ENCODE peak calls at places on chromosomes 1 and 21, in ten cellular contexts. L, V, M, D, C, Q, J, E, B and W are unnamed samples. For H3K9me3, the result is how much of the 10 kb centered on the place peaks cover.

GRCh38 chr1:71106658-71107322 is 26.0 kb upstream of the ZRANB2 start:
- DNase-seq in L (no peak), V (no peak), M (no peak), D (no peak), C (no peak), Q (no peak), J (no peak), E (no peak), B (no peak), W (no peak)

GRCh38 chr1:60916926-60917325 is 165.4 kb upstream of the NFIA start:
- DNase-seq in L (no peak), V (no peak), M (no peak), D (no peak), C (no peak), Q (no peak), J (no peak), E (no peak), B (no peak), W (no peak)

GRCh38 chr1:90387825-90388224 is 329.3 kb downstream of the BARHL2 start:
- DNase-seq in L (no peak), V (no peak), M (no peak), D (no peak), C (no peak), Q (no peak), J (no peak), E (no peak), B (no peak), W (no peak)

GRCh38 chr1:192232859-192233417 is 74.7 kb downstream of the RGS18 start:
- DNase-seq in L (no peak), V (no peak), M (no peak), D (no peak), C (no peak), Q (no peak), J (no peak), E (no peak), B (no peak), W (no peak)

GRCh38 chr1:11341881-11342552 is 69.0 kb downstream of the UBIAD1 start:
- DNase-seq in L (no peak), V (no peak), M (no peak), D (no peak), C (no peak), Q (no peak), J (no peak), E (no peak), B (no peak), W (no peak)

GRCh38 chr1:246302251-246302625 is 204.8 kb downstream of the SMYD3 start:
- DNase-seq in L (no peak), V (no peak), M (no peak), D (no peak), C (no peak), Q (no peak), J (no peak), E (no peak), B (no peak), W (no peak)

GRCh38 chr1:171788696-171789095 is 7.2 kb downstream of the METTL13 start:
- DNase-seq in L (no peak), V (no peak), M (no peak), D (no peak), C (no peak), Q (no peak), J (peak), E (peak), B (no peak), W (no peak)

GRCh38 chr1:36327421-36328087 is 4.1 kb upstream of the EVA1B start:
- DNase-seq in L (no peak), V (peak), M (no peak), D (no peak), C (no peak), Q (no peak), J (no peak), E (no peak), B (no peak), W (no peak)

GRCh38 chr21:32562426-32562825 is 22.9 kb downstream of the TCP10L start:
- DNase-seq in L (no peak), V (no peak), M (peak), D (no peak), C (no peak), Q (peak), J (no peak), E (no peak), B (no peak), W (peak)

GRCh38 chr1:6447818-6448748 is 17.9 kb downstream of the TNFRSF25 start:
- DNase-seq in L (peak), V (peak), M (peak), D (no peak), C (no peak), Q (no peak), J (no peak), E (no peak), B (peak), W (peak)

GRCh38 chr21:42677339-42678117 is 24.1 kb downstream of the PDE9A start:
- DNase-seq in L (no peak), V (peak), M (no peak), D (no peak), C (no peak), Q (peak), J (no peak), E (no peak), B (peak), W (no peak)

GRCh38 chr1:4613606-4614370 is 40.6 kb upstream of the AJAP1 start:
- DNase-seq in L (no peak), V (peak), M (no peak), D (no peak), C (no peak), Q (no peak), J (no peak), E (no peak), B (no peak), W (no peak)

GRCh38 chr1:4612991-4613390 is 41.4 kb upstream of the AJAP1 start:
- DNase-seq in L (no peak), V (no peak), M (no peak), D (no peak), C (no peak), Q (no peak), J (no peak), E (no peak), B (no peak), W (no peak)

GRCh38 chr1:4615138-4615470 is 39.3 kb upstream of the AJAP1 start:
- DNase-seq in L (no peak), V (no peak), M (no peak), D (no peak), C (no peak), Q (no peak), J (no peak), E (no peak), B (no peak), W (no peak)

GRCh38 chr1:4615501-4615900 is 38.9 kb upstream of the AJAP1 start:
- DNase-seq in L (no peak), V (peak), M (no peak), D (no peak), C (no peak), Q (no peak), J (no peak), E (no peak), B (no peak), W (no peak)

GRCh38 chr1:4614371-4615137 is 39.9 kb upstream of the AJAP1 start:
- DNase-seq in L (no peak), V (no peak), M (no peak), D (no peak), C (no peak), Q (no peak), J (no peak), E (no peak), B (no peak), W (no peak)
- H3K9me3 ChIP-seq in L (under half), V (under half), M (under half), D (under half), C (under half), Q (under half), J (under half), E (under half), B (under half), W (under half)

GRCh38 chr1:49293016-49293415 is 516.3 kb upstream of the BEND5 start:
- DNase-seq in L (no peak), V (no peak), M (no peak), D (no peak), C (no peak), Q (no peak), J (no peak), E (no peak), B (no peak), W (no peak)

GRCh38 chr1:49298304-49298703 is 521.6 kb upstream of the BEND5 start:
- DNase-seq in L (no peak), V (peak), M (peak), D (no peak), C (peak), Q (no peak), J (no peak), E (peak), B (no peak), W (no peak)

GRCh38 chr1:49297783-49298182 is 521.1 kb upstream of the BEND5 start:
- DNase-seq in L (no peak), V (peak), M (peak), D (no peak), C (no peak), Q (no peak), J (no peak), E (no peak), B (no peak), W (no peak)

GRCh38 chr1:49294539-49294938 is 517.8 kb upstream of the BEND5 start:
- DNase-seq in L (no peak), V (no peak), M (no peak), D (no peak), C (no peak), Q (no peak), J (no peak), E (no peak), B (no peak), W (no peak)
- H3K9me3 ChIP-seq in L (under half), V (under half), M (half or more), D (under half), C (under half), Q (under half), J (under half), E (under half), B (under half), W (under half)

GRCh38 chr1:73331726-73332125 is 866.2 kb downstream of the LRRIQ3 start:
- DNase-seq in L (no peak), V (no peak), M (no peak), D (no peak), C (no peak), Q (no peak), J (no peak), E (no peak), B (no peak), W (no peak)

GRCh38 chr1:73327180-73327793 is 870.7 kb downstream of the LRRIQ3 start:
- DNase-seq in L (no peak), V (no peak), M (peak), D (no peak), C (no peak), Q (no peak), J (no peak), E (no peak), B (no peak), W (no peak)

GRCh38 chr1:73327998-73328397 is 870.0 kb downstream of the LRRIQ3 start:
- DNase-seq in L (no peak), V (no peak), M (no peak), D (no peak), C (no peak), Q (no peak), J (no peak), E (no peak), B (no peak), W (no peak)

GRCh38 chr1:73326663-73327062 is 871.3 kb downstream of the LRRIQ3 start:
- DNase-seq in L (no peak), V (no peak), M (no peak), D (no peak), C (no peak), Q (no peak), J (no peak), E (no peak), B (no peak), W (no peak)
- H3K9me3 ChIP-seq in L (under half), V (under half), M (under half), D (under half), C (under half), Q (under half), J (under half), E (under half), B (under half), W (under half)

DNA sequence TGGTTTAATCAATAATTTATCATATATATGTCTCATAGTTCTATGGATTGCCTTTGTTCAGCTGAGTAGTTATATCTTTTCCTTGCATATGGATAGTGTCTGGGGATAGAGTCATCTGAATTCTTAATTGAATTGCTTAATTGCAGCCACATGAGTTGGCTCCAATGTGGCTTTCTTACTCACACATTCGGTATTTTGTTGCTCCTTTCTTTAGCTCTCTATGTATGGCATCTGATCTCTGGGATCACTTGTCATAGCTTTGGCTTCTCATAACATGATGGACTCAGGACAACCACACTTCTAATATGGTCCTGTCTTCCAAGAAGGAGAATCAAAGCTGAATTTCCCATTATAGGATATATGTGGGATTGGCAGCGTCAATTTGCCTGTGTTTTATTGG is 716.2 kb downstream of the NCAM2 start:
- DNase-seq in L (no peak), V (no peak), M (no peak), D (no peak), C (no peak), Q (no peak), J (no peak), E (no peak), B (no peak), W (no peak)
- H3K9me3 ChIP-seq in L (under half), V (under half), M (under half), D (under half), C (under half), Q (under half), J (under half), E (under half), B (under half), W (under half)

GRCh38 chr1:227809026-227809425 is 6.4 kb upstream of the PRSS38 start:
- DNase-seq in L (no peak), V (no peak), M (no peak), D (no peak), C (no peak), Q (no peak), J (no peak), E (no peak), B (no peak), W (no peak)

GRCh38 chr1:227803933-227804332 is 11.5 kb upstream of the PRSS38 start:
- DNase-seq in L (no peak), V (no peak), M (no peak), D (no peak), C (no peak), Q (no peak), J (no peak), E (no peak), B (no peak), W (no peak)

GRCh38 chr1:227805606-227806197 is 9.8 kb upstream of the PRSS38 start:
- DNase-seq in L (no peak), V (no peak), M (no peak), D (no peak), C (no peak), Q (no peak), J (peak), E (no peak), B (no peak), W (no peak)

DNA sequence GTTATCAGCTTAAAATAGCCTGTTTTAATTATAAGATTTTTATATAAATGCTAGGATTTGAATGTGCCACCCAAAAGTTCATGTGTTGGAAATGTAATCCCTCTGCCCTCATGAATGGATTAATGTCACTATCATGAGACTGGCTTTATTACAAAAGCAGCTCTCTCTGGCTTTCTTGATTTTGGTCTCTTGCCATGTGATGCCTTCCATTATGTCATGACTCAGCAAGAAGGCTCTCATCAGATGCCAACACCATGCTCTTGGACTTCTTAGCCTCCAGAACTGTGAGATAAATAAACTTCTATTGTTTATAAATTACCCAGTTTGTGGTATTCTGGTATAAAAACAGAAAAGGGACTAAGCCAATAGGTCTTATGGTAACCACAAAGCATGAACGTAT is 6.9 kb upstream of the PRSS38 start:
- DNase-seq in L (no peak), V (no peak), M (no peak), D (no peak), C (no peak), Q (no peak), J (peak), E (no peak), B (no peak), W (no peak)
- H3K9me3 ChIP-seq in L (under half), V (under half), M (under half), D (under half), C (under half), Q (under half), J (under half), E (under half), B (under half), W (under half)